ENCODE peak calls at places on chromosomes 13 and 19, in four cellular contexts. One of them, this sample, is unnamed.

GRCh38 chr13:28100149-28101121 is at the start of gene FLT3:
- DNase-seq in frontal cortex: peak
- DNase-seq in amygdala: no peak
- DNase-seq in NCI-H2029: no peak
- DNase-seq in this sample: no peak

GRCh38 chr13:110537116-110537515 is 24.4 kb downstream of the RAB20 start:
- DNase-seq in NCI-H2029: no peak
- DNase-seq in amygdala: no peak
- DNase-seq in frontal cortex: no peak
- DNase-seq in this sample: no peak

GRCh38 chr19:49430678-49431329 is 5.6 kb downstream of the GFY start:
- DNase-seq in amygdala: no peak
- DNase-seq in frontal cortex: no peak
- DNase-seq in NCI-H2029: no peak
- DNase-seq in this sample: no peak

GRCh38 chr19:40398417-40399056 is 8.6 kb upstream of the HIPK4 start:
- DNase-seq in frontal cortex: no peak
- DNase-seq in NCI-H2029: no peak
- DNase-seq in amygdala: no peak
- DNase-seq in this sample: peak

GRCh38 chr19:45767410-45767880 is 1.6 kb downstream of the SIX5 start:
- DNase-seq in NCI-H2029: peak
- DNase-seq in frontal cortex: peak
- DNase-seq in amygdala: no peak
- DNase-seq in this sample: no peak

GRCh38 chr13:79782541-79783216 is 301.7 kb downstream of the NDFIP2 start:
- DNase-seq in frontal cortex: no peak
- DNase-seq in NCI-H2029: peak
- DNase-seq in amygdala: no peak
- DNase-seq in this sample: no peak

GRCh38 chr13:27450921-27451461 is 627 bp upstream of the MTIF3 start:
- DNase-seq in NCI-H2029: no peak
- DNase-seq in frontal cortex: no peak
- DNase-seq in amygdala: no peak
- DNase-seq in this sample: peak

GRCh38 chr19:4088975-4089374 is 22.3 kb upstream of the ZBTB7A start:
- DNase-seq in NCI-H2029: no peak
- DNase-seq in amygdala: no peak
- DNase-seq in frontal cortex: no peak
- DNase-seq in this sample: no peak

GRCh38 chr19:49468746-49469447 is 5.1 kb upstream of the FLT3LG start:
- DNase-seq in amygdala: no peak
- DNase-seq in NCI-H2029: no peak
- DNase-seq in frontal cortex: no peak
- DNase-seq in this sample: peak

GRCh38 chr19:19061491-19061890 is 2.3 kb upstream of the SLC25A42 start:
- DNase-seq in NCI-H2029: peak
- DNase-seq in frontal cortex: no peak
- DNase-seq in amygdala: no peak
- DNase-seq in this sample: no peak

GRCh38 chr13:24119593-24120508 is 40.7 kb upstream of the SPATA13 start:
- DNase-seq in frontal cortex: no peak
- DNase-seq in amygdala: no peak
- DNase-seq in NCI-H2029: no peak
- DNase-seq in this sample: no peak

GRCh38 chr13:52845766-52846566 is 2.5 kb downstream of the PCDH8 start:
- DNase-seq in frontal cortex: peak
- DNase-seq in NCI-H2029: peak
- DNase-seq in amygdala: no peak
- DNase-seq in this sample: no peak

GRCh38 chr19:35027851-35028599 is 2.2 kb upstream of the SCN1B start:
- DNase-seq in frontal cortex: no peak
- DNase-seq in NCI-H2029: no peak
- DNase-seq in amygdala: no peak
- DNase-seq in this sample: no peak

GRCh38 chr13:21361123-21361522 is 98.0 kb downstream of the ZDHHC20 start:
- DNase-seq in frontal cortex: no peak
- DNase-seq in NCI-H2029: no peak
- DNase-seq in amygdala: no peak
- DNase-seq in this sample: no peak

GRCh38 chr19:53308339-53308811 is 25.2 kb upstream of the ZNF845 start:
- DNase-seq in amygdala: no peak
- DNase-seq in frontal cortex: no peak
- DNase-seq in NCI-H2029: no peak
- DNase-seq in this sample: no peak

GRCh38 chr13:24495151-24495729 is 17.3 kb downstream of the PARP4 start:
- DNase-seq in amygdala: no peak
- DNase-seq in frontal cortex: no peak
- DNase-seq in NCI-H2029: no peak
- DNase-seq in this sample: no peak

GRCh38 chr13:26618726-26619125 is 61.2 kb downstream of the WASF3 start:
- DNase-seq in amygdala: no peak
- DNase-seq in NCI-H2029: no peak
- DNase-seq in frontal cortex: no peak
- DNase-seq in this sample: no peak

GRCh38 chr19:35266904-35267817 is 1.6 kb upstream of the USF2 start:
- DNase-seq in frontal cortex: peak
- DNase-seq in NCI-H2029: no peak
- DNase-seq in amygdala: no peak
- DNase-seq in this sample: no peak

GRCh38 chr19:42121666-42122069 is 10.6 kb downstream of the POU2F2 start:
- DNase-seq in frontal cortex: no peak
- DNase-seq in NCI-H2029: no peak
- DNase-seq in amygdala: no peak
- DNase-seq in this sample: peak

GRCh38 chr19:14395710-14396338 is 14.6 kb downstream of the ADGRE5 start:
- DNase-seq in amygdala: no peak
- DNase-seq in NCI-H2029: no peak
- DNase-seq in frontal cortex: no peak
- DNase-seq in this sample: no peak

GRCh38 chr19:44635581-44636438 is 7.9 kb upstream of the PVR start:
- DNase-seq in frontal cortex: no peak
- DNase-seq in NCI-H2029: no peak
- DNase-seq in amygdala: no peak
- DNase-seq in this sample: no peak

GRCh38 chr19:46629546-46630025 is 4.7 kb upstream of the PTGIR start:
- DNase-seq in NCI-H2029: no peak
- DNase-seq in frontal cortex: no peak
- DNase-seq in amygdala: no peak
- DNase-seq in this sample: no peak

GRCh38 chr13:101242720-101243119 is 173.6 kb downstream of the NALCN start:
- DNase-seq in amygdala: no peak
- DNase-seq in frontal cortex: no peak
- DNase-seq in NCI-H2029: no peak
- DNase-seq in this sample: no peak

GRCh38 chr19:7018828-7019227 is 2.4 kb downstream of the MBD3L2B start:
- DNase-seq in amygdala: no peak
- DNase-seq in NCI-H2029: no peak
- DNase-seq in frontal cortex: no peak
- DNase-seq in this sample: no peak

This sample was measured in activated T-helper 1 cell treated with Interleukin-2 at 50 U/mL for 16 hours.